ENCODE peak calls at places on chromosomes 2 and 18, in five cellular contexts. F is BE2C; V is NCI-H1417; E is CD8-positive, alpha-beta T cell; P is stimulated activated CD4-positive, alpha-beta T cell treated with anti-CD3 and anti-CD28 coated beads, Interleukin-12 subunit alpha, Interleukin-12 subunit beta, amount 100 ng/mL, for 48 hours. R is an unnamed sample.

GRCh38 chr18:22858121-22858520 is 75.0 kb upstream of the RBBP8 start:
- DNase-seq in F (no peak), V (no peak), E (no peak), P (no peak), R (no peak)

GRCh38 chr18:59517446-59518171 is 158.5 kb upstream of the LMAN1 start:
- DNase-seq in F (peak), V (no peak), E (no peak), P (no peak), R (no peak)

GRCh38 chr2:108367014-108367413 is 10.7 kb upstream of the SULT1C4 start:
- DNase-seq in F (no peak), V (no peak), E (no peak), P (no peak), R (no peak)

GRCh38 chr18:64919971-64920370 is 771.1 kb upstream of the LINC00305 start:
- DNase-seq in F (no peak), V (peak), E (no peak), P (no peak), R (no peak)

GRCh38 chr2:42812899-42813479 is 20.6 kb upstream of the HAAO start:
- DNase-seq in F (no peak), V (peak), E (no peak), P (no peak), R (no peak)

GRCh38 chr2:133422946-133423345 is 145.3 kb downstream of the NCKAP5 start:
- DNase-seq in F (no peak), V (no peak), E (no peak), P (no peak), R (no peak)

GRCh38 chr2:26395394-26395793 is 6.3 kb upstream of the DRC1 start:
- DNase-seq in F (peak), V (no peak), E (no peak), P (no peak), R (no peak)

GRCh38 chr2:174330945-174331619 is 3.7 kb upstream of the SP9 start:
- DNase-seq in F (no peak), V (no peak), E (no peak), P (no peak), R (no peak)

GRCh38 chr2:213995400-213996105 is 415.3 kb upstream of the VWC2L start:
- DNase-seq in F (no peak), V (no peak), E (no peak), P (no peak), R (no peak)

GRCh38 chr2:98580656-98581284 is 27.5 kb downstream of the COA5 start:
- DNase-seq in F (no peak), V (no peak), E (no peak), P (no peak), R (no peak)

GRCh38 chr2:120939595-120940318 is 204.1 kb downstream of the GLI2 start:
- DNase-seq in F (no peak), V (no peak), E (no peak), P (no peak), R (no peak)

R was measured in immature natural killer cell.